ENCODE peak calls at places on chromosomes 13 and 19, in four cellular contexts. N is cardiac fibroblast, Q is coronary artery, F is heart right ventricle. U is an unnamed sample.

GRCh38 chr19:28403698-28404099 is 809.3 kb downstream of the UQCRFS1 start:
- DNase-seq in F (no peak), N (no peak), Q (no peak), U (no peak)

GRCh38 chr13:49652691-49653305 is 24.5 kb downstream of the ARL11 start:
- DNase-seq in N (peak; percentile 52), F (no peak), Q (no peak), U (peak; percentile 35)

GRCh38 chr13:80712026-80712425 is 371.1 kb upstream of the SPRY2 start:
- DNase-seq in N (peak; percentile 66), Q (no peak), F (no peak), U (peak; percentile 38)

GRCh38 chr19:5017235-5017634 is 48.3 kb downstream of the KDM4B start:
- DNase-seq in N (peak; percentile 38), F (no peak), Q (no peak), U (no peak)

GRCh38 chr19:8363803-8364771 is at the start of gene ANGPTL4:
- DNase-seq in N (peak; percentile 89), F (peak; percentile 73), Q (no peak), U (peak; percentile 88)

GRCh38 chr19:10471909-10472308 is 31.2 kb downstream of the KEAP1 start:
- DNase-seq in N (peak; percentile 65), F (no peak), Q (no peak), U (peak; percentile 64)

GRCh38 chr13:113997845-113998751 is 24.2 kb upstream of the C13orf46 start:
- DNase-seq in N (peak; percentile 94), F (peak; percentile 48), Q (peak; percentile 84), U (peak; percentile 50)

GRCh38 chr19:24051516-24051915 is 35.5 kb upstream of the ZNF254 start:
- DNase-seq in F (no peak), Q (no peak), N (no peak), U (no peak)

GRCh38 chr19:57675881-57676280 is 5.9 kb upstream of the ZNF551 start:
- DNase-seq in Q (no peak), N (peak; percentile 81), F (no peak), U (no peak)

GRCh38 chr19:36027696-36028095 is 5.0 kb downstream of the CLIP3 start:
- DNase-seq in N (no peak), F (no peak), Q (no peak), U (no peak)

GRCh38 chr13:109207618-109208017 is 578.2 kb downstream of the MYO16 start:
- DNase-seq in N (no peak), Q (no peak), F (no peak), U (no peak)

GRCh38 chr13:31067416-31068118 is 94.1 kb downstream of the HSPH1 start:
- DNase-seq in N (peak; percentile 71), F (no peak), Q (no peak), U (peak; percentile 46)

GRCh38 chr19:1650627-1651009 is 1.8 kb downstream of the TCF3 start:
- DNase-seq in F (no peak), N (peak; percentile 12), Q (no peak), U (peak; percentile 10)

GRCh38 chr13:67084066-67084465 is 146.1 kb downstream of the PCDH9 start:
- DNase-seq in F (no peak), N (no peak), Q (no peak), U (no peak)

GRCh38 chr19:29265436-29265835 is 52.5 kb upstream of the UQCRFS1 start:
- DNase-seq in N (no peak), Q (peak; percentile 49), F (no peak), U (no peak)

GRCh38 chr19:56333506-56333905 is 18.9 kb upstream of the ZSCAN5A start:
- DNase-seq in F (peak; percentile 26), N (peak; percentile 80), Q (no peak), U (peak; percentile 80)

GRCh38 chr13:37944476-37945442 is 75.2 kb upstream of the TRPC4 start:
- DNase-seq in Q (no peak), N (peak; percentile 28), F (no peak), U (peak; percentile 28)

GRCh38 chr13:24679686-24680085 is 522 bp upstream of the ATP12A start:
- DNase-seq in Q (no peak), F (no peak), N (no peak), U (no peak)

GRCh38 chr19:11535792-11536595 is 2.7 kb upstream of the CNN1 start:
- DNase-seq in Q (peak; percentile 94), F (peak; percentile 90), N (peak; percentile 92), U (peak; percentile 90)
- H3K4me3 ChIP-seq in Q (peak overlapping the region; percentile 67), F (peak overlapping the region; percentile 44), N (peak overlapping the region; percentile 34), U (peak overlapping the region; percentile 46)

DNA sequence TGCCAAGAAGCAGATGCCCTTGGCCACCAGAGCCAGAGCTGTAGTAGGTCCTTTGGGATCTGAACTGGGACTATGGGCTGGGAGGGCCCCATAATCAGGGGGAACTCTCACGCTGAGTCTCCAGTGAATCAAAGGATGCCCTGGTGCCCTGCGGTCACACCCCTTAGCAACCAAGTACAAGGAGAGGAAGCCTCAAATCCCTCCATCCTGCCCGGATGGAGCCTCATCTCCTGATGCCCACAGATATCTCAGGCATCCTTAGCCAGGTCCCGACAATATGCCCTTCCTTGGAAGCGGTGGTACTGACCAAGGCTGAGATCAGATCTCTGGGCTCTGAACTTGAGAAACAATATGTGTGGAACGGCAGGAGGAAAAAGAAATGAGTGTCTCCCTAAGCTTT is 1.7 kb downstream of the PLEKHA4 start:
- DNase-seq in F (no peak), Q (peak; percentile 65), N (no peak), U (no peak)
- TF ChIP-seq CTCF in F (no peak), Q (no peak), N (no peak), U (no peak)

GRCh38 chr19:3969435-3970312 is 1.2 kb downstream of the DAPK3 start:
- DNase-seq in F (peak; percentile 60), Q (no peak), N (peak; percentile 92), U (peak; percentile 83)
- H3K4me3 ChIP-seq in F (peak overlapping the region; percentile 94), Q (peak overlapping the region; percentile 99), N (peak overlapping the region; percentile 99), U (peak overlapping the region; percentile 96)

DNA sequence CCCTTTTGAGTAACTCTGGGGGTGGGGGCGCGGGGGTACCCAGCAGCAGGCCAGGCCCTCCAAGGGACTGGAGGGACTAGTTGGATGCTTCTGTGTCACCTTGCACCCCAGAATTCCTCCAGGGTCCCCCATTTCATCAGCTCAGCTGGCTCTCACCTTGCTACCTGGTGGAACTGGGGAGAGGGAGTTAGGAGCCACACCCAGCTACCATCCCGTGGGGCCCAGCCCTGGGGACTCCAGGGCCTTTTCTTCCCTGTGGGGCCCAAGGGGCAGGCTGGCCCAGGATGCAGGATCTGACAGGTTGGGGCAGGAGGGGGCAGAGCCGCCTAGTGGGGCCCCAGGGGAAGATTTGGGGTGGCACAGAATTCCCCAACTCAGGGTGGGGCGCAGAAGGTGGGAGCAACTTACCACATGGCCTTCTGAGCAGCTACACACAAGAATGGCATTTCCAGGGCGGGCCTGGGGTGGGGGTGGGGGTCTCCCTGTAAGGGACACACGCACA is 32.8 kb upstream of the NANOS3 start:
- DNase-seq in Q (no peak), N (no peak), F (no peak), U (no peak)
- TF ChIP-seq CTCF in Q (no peak), N (no peak), F (no peak), U (no peak)